ENCODE peak calls at places on chromosomes 12 and 14, in six cellular contexts. N is trophoblast cell; T is epithelial cell of proximal tubule; C is stimulated activated CD4-positive, alpha-beta T cell treated with anti-CD3 and anti-CD28 coated beads, Interleukin-12 subunit alpha, Interleukin-12 subunit beta, amount 100 ng/mL, for 48 hours; V is stomach; G is NCI-H774. J is an unnamed sample.
A peak's percentile ranks its signal among the peaks of the same experiment; 100 is the strongest.

GRCh38 chr12:84840356-84840755 is 72.2 kb downstream of the SLC6A15 start:
- DNase-seq in G (no peak), T (no peak), C (no peak), V (no peak), N (no peak), J (no peak)

GRCh38 chr12:64801381-64801780 is 23.1 kb upstream of the TBC1D30 start:
- DNase-seq in N (no peak), V (no peak), C (no peak), T (no peak), G (no peak), J (no peak)

GRCh38 chr14:20986811-20987210 is 3.0 kb upstream of the METTL17 start:
- DNase-seq in C (no peak), N (peak; percentile 49), G (no peak), V (no peak), T (peak; percentile 97), J (no peak)

GRCh38 chr14:100138082-100138787 is 21.2 kb downstream of the DEGS2 start:
- DNase-seq in N (no peak), C (no peak), V (peak; percentile 81), T (no peak), G (no peak), J (no peak)

GRCh38 chr14:95262511-95262891 is 57.2 kb downstream of the CLMN start:
- DNase-seq in G (no peak), T (no peak), N (no peak), V (no peak), C (no peak), J (no peak)

GRCh38 chr12:111363578-111363977 is 5.3 kb downstream of the PHETA1 start:
- DNase-seq in G (no peak), V (no peak), T (no peak), C (no peak), N (peak; percentile 48), J (no peak)

GRCh38 chr12:132433641-132434395 is 56.1 kb upstream of the FBRSL1 start:
- DNase-seq in T (no peak), C (no peak), G (no peak), V (peak; percentile 66), N (no peak), J (no peak)

GRCh38 chr14:99231850-99232401 is 40.1 kb downstream of the BCL11B start:
- DNase-seq in G (no peak), V (no peak), T (no peak), C (no peak), N (no peak), J (no peak)

GRCh38 chr12:68364893-68365725 is 32.9 kb upstream of the MDM1 start:
- DNase-seq in N (peak; percentile 97), G (peak; percentile 70), V (peak; percentile 89), C (peak; percentile 85), T (peak; percentile 77), J (peak; percentile 55)

GRCh38 chr12:55745361-55746146 is 2.6 kb downstream of the GDF11 start:
- DNase-seq in N (no peak), V (no peak), G (no peak), T (no peak), C (no peak), J (no peak)

GRCh38 chr14:104926619-104927431 is 2.1 kb downstream of the PLD4 start:
- DNase-seq in N (no peak), V (no peak), T (no peak), C (no peak), G (no peak), J (peak; percentile 60)

GRCh38 chr12:50353869-50354593 is 42.4 kb downstream of the FAM186A start:
- DNase-seq in C (no peak), N (no peak), T (no peak), V (no peak), G (no peak), J (no peak)

GRCh38 chr14:97634786-97635185 is 837.6 kb downstream of the VRK1 start:
- DNase-seq in C (no peak), G (peak; percentile 26), N (no peak), T (no peak), V (no peak), J (no peak)

GRCh38 chr14:35898217-35898775 is 72.2 kb downstream of the BRMS1L start:
- DNase-seq in N (no peak), C (no peak), T (no peak), G (no peak), V (no peak), J (no peak)

GRCh38 chr14:30638926-30639325 is 16.8 kb downstream of the SCFD1 start:
- DNase-seq in T (no peak), N (peak; percentile 10), V (no peak), G (no peak), C (no peak), J (no peak)

GRCh38 chr14:41749425-41749824 is 142.7 kb downstream of the LRFN5 start:
- DNase-seq in C (no peak), T (no peak), V (no peak), N (no peak), G (peak; percentile 76), J (no peak)

GRCh38 chr12:123971770-123972447 is 722 bp downstream of the CCDC92 start:
- DNase-seq in N (peak; percentile 47), V (peak; percentile 38), G (peak; percentile 20), C (peak; percentile 18), T (no peak), J (peak; percentile 49)

GRCh38 chr14:92546347-92547053 is 32.9 kb downstream of the RIN3 start:
- DNase-seq in G (peak; percentile 79), C (no peak), T (no peak), V (no peak), N (no peak), J (no peak)

GRCh38 chr12:53677612-53678133 is 1.8 kb upstream of the ATP5MC2 start:
- DNase-seq in C (no peak), V (no peak), N (no peak), T (no peak), G (no peak), J (no peak)

GRCh38 chr12:108633534-108634224 is at the start of gene SELPLG:
- DNase-seq in N (peak; percentile 35), V (peak; percentile 69), G (no peak), T (no peak), C (peak; percentile 71), J (peak; percentile 79)

GRCh38 chr14:34649344-34649743 is 19.4 kb upstream of the SNX6 start:
- DNase-seq in V (no peak), T (no peak), C (no peak), N (no peak), G (no peak), J (no peak)

GRCh38 chr14:30177776-30178175 is 250.1 kb upstream of the PRKD1 start:
- DNase-seq in V (no peak), T (no peak), C (no peak), G (no peak), N (no peak), J (no peak)

GRCh38 chr12:67354322-67354721 is 85.2 kb downstream of the CAND1 start:
- DNase-seq in C (no peak), N (no peak), V (no peak), T (no peak), G (no peak), J (no peak)

GRCh38 chr14:77067632-77068514 is 30.2 kb upstream of the CIPC start:
- DNase-seq in G (peak; percentile 36), V (peak; percentile 81), N (peak; percentile 59), C (peak; percentile 55), T (no peak), J (peak; percentile 48)

GRCh38 chr12:101855364-101855884 is 22.0 kb upstream of the DRAM1 start:
- DNase-seq in T (no peak), N (no peak), G (no peak), C (no peak), V (no peak), J (no peak)

GRCh38 chr12:53287741-53288216 is 7.6 kb upstream of the PFDN5 start:
- DNase-seq in G (no peak), N (peak; percentile 56), V (peak; percentile 74), T (no peak), C (peak; percentile 44), J (peak; percentile 53)

GRCh38 chr12:113961921-113962710 is 4.0 kb downstream of the RBM19 start:
- DNase-seq in C (no peak), N (no peak), G (no peak), T (peak; percentile 58), V (no peak), J (no peak)

GRCh38 chr14:56124296-56124695 is 6.1 kb downstream of the PELI2 start:
- DNase-seq in N (no peak), T (no peak), C (no peak), V (no peak), G (no peak), J (no peak)

GRCh38 chr12:94073441-94074051 is 74.8 kb upstream of the PLXNC1 start:
- DNase-seq in N (no peak), C (no peak), V (no peak), G (no peak), T (no peak), J (no peak)

GRCh38 chr12:71371132-71371531 is 68.5 kb upstream of the LGR5 start:
- DNase-seq in C (no peak), N (no peak), T (no peak), V (no peak), G (no peak), J (no peak)

GRCh38 chr12:48191096-48191495 is 7.7 kb downstream of the CCDC184 start:
- DNase-seq in V (no peak), G (no peak), C (no peak), N (no peak), T (no peak), J (no peak)

J was measured in activated B cell treated with CpG ODN at 0.5 μM for 24 hours.